ENCODE peak calls at places on chromosome 9, in ten cellular contexts. F is Peyer's patch; U is CD8-positive, alpha-beta memory T cell; E is kidney; R is neural progenitor cell; L is tibial artery; M is HCT116; Z is neuronal stem cell; D is A673; S is CD8-positive, alpha-beta T cell. J is an unnamed sample. For H3K4me1, the result is how much of the 10 kb centered on the place peaks cover.

GRCh38 chr9:36905101-36906066 is 128.7 kb downstream of the PAX5 start:
- DNase-seq in F (no peak), U (no peak), E (no peak), R (peak), L (no peak), M (no peak), Z (no peak), D (no peak), S (no peak), J (no peak)

GRCh38 chr9:95752129-95752731 is 123.3 kb upstream of the ERCC6L2 start:
- DNase-seq in F (no peak), U (no peak), E (no peak), R (peak), L (no peak), M (no peak), Z (no peak), D (no peak), S (no peak), J (no peak)

GRCh38 chr9:132150256-132150655 is 11.6 kb upstream of the NTNG2 start:
- DNase-seq in F (no peak), U (no peak), E (no peak), R (no peak), L (no peak), M (no peak), Z (no peak), D (no peak), S (no peak), J (no peak)

GRCh38 chr9:129828969-129829368 is 5.0 kb upstream of the TOR1A start:
- DNase-seq in F (no peak), U (no peak), E (no peak), R (no peak), L (no peak), M (no peak), Z (no peak), D (no peak), S (no peak), J (no peak)

GRCh38 chr9:94693485-94694191 is 32.9 kb upstream of the AOPEP start:
- DNase-seq in F (no peak), U (no peak), E (no peak), R (no peak), L (no peak), M (no peak), Z (no peak), D (no peak), S (no peak), J (no peak)

GRCh38 chr9:120365386-120365785 is 214.6 kb downstream of the CDK5RAP2 start:
- DNase-seq in F (no peak), U (no peak), E (no peak), R (no peak), L (no peak), M (no peak), Z (no peak), D (no peak), S (no peak), J (no peak)

GRCh38 chr9:93300585-93301081 is 116.7 kb downstream of the WNK2 start:
- DNase-seq in F (peak), U (no peak), E (peak), R (no peak), L (no peak), M (no peak), Z (no peak), D (no peak), S (no peak), J (no peak)

GRCh38 chr9:134558124-134558805 is 83.3 kb upstream of the COL5A1 start:
- DNase-seq in F (peak), U (no peak), E (peak), R (no peak), L (no peak), M (no peak), Z (no peak), D (no peak), S (no peak), J (no peak)

GRCh38 chr9:6605202-6605601 is 40.3 kb downstream of the GLDC start:
- DNase-seq in F (peak), U (no peak), E (no peak), R (no peak), L (no peak), M (no peak), Z (no peak), D (no peak), S (no peak), J (no peak)

GRCh38 chr9:130663258-130664171 is 879 bp upstream of the PRDM12 start:
- DNase-seq in F (no peak), U (no peak), E (no peak), R (peak), L (no peak), M (no peak), Z (no peak), D (no peak), S (no peak), J (no peak)

GRCh38 chr9:6197330-6197729 is 18.3 kb upstream of the IL33 start:
- DNase-seq in F (no peak), U (no peak), E (no peak), R (peak), L (no peak), M (peak), Z (peak), D (peak), S (no peak), J (no peak)

GRCh38 chr9:113903514-113904077 is 27.5 kb downstream of the ZNF618 start:
- DNase-seq in F (no peak), U (no peak), E (no peak), R (no peak), L (no peak), M (no peak), Z (no peak), D (no peak), S (no peak), J (no peak)

DNA sequence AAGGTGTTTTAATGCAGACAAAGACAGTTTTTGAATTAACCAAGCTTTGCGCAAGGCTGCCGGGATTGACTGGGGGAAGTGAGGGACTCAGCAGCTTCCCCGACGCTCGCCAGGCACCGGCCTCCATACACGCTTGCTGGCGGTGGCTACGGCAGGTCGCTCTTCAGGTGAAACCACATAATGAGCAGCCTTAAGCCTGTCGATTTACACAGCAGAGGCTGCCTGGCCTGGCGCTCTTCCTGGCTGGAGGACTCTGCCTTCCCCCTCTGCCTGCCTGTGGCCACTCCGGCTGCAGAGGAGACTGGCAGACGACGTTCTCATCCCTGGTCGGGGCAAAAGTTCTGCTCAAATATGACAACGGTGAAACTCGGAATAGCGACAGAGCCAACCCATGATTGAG is 9.0 kb upstream of the NOTCH1 start:
- DNase-seq in F (no peak), U (no peak), E (no peak), R (no peak), L (no peak), M (no peak), Z (no peak), D (no peak), S (no peak), J (no peak)
- H3K4me1 ChIP-seq in F (under half), U (under half), E (under half), R (under half), L (half or more), M (under half), Z (under half), D (under half), S (under half), J (under half)

GRCh38 chr9:106146886-106147285 is 452.5 kb downstream of the TMEM38B start:
- DNase-seq in F (no peak), U (no peak), E (no peak), R (no peak), L (no peak), M (no peak), Z (no peak), D (no peak), S (no peak), J (no peak)
- H3K4me1 ChIP-seq in F (under half), U (under half), E (under half), R (under half), L (under half), M (under half), Z (under half), D (under half), S (under half), J (under half)

GRCh38 chr9:123335986-123336329 is 20.0 kb upstream of the CRB2 start:
- DNase-seq in F (no peak), U (no peak), E (no peak), R (no peak), L (no peak), M (no peak), Z (no peak), D (no peak), S (no peak), J (no peak)
- H3K4me1 ChIP-seq in F (under half), U (under half), E (under half), R (under half), L (under half), M (under half), Z (under half), D (under half), S (under half), J (under half)

GRCh38 chr9:122221223-122221811 is 7.4 kb downstream of the LHX6 start:
- DNase-seq in F (no peak), U (no peak), E (no peak), R (peak), L (no peak), M (no peak), Z (no peak), D (no peak), S (no peak), J (no peak)
- H3K4me1 ChIP-seq in F (under half), U (under half), E (under half), R (under half), L (under half), M (under half), Z (under half), D (under half), S (under half), J (under half)

GRCh38 chr9:124297915-124298645 is 40.3 kb downstream of the NEK6 start:
- DNase-seq in F (no peak), U (no peak), E (no peak), R (no peak), L (no peak), M (no peak), Z (no peak), D (no peak), S (no peak), J (no peak)

GRCh38 chr9:124296094-124296493 is 38.3 kb downstream of the NEK6 start:
- DNase-seq in F (no peak), U (no peak), E (no peak), R (no peak), L (no peak), M (no peak), Z (no peak), D (no peak), S (no peak), J (no peak)

GRCh38 chr9:124296800-124297552 is 39.2 kb downstream of the NEK6 start:
- DNase-seq in F (no peak), U (no peak), E (no peak), R (no peak), L (no peak), M (no peak), Z (no peak), D (no peak), S (no peak), J (no peak)

GRCh38 chr9:124298646-124299235 is 41.0 kb downstream of the NEK6 start:
- DNase-seq in F (no peak), U (no peak), E (no peak), R (no peak), L (no peak), M (no peak), Z (no peak), D (no peak), S (no peak), J (no peak)

DNA sequence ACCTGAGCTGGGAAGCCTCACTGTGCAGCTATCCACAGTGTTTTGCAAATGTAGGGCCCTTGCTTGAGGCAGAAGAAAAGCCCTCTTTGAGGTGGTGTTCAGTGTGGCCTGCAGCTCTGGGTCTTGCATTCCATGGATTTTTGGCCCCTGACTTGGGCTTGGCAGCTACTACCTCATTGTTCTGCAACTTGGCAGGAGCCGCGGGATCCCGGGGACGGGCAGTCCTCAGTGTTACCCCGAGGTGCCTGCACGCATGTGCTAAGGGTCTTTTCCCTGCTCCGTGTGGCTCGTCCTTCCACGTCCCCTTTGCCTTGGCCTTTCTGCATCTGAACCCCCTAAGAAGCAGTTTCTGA is 39.8 kb downstream of the NEK6 start:
- DNase-seq in F (peak), U (no peak), E (peak), R (peak), L (peak), M (peak), Z (no peak), D (no peak), S (no peak), J (no peak)
- H3K4me1 ChIP-seq in F (under half), U (under half), E (under half), R (under half), L (under half), M (half or more), Z (under half), D (under half), S (under half), J (under half)

GRCh38 chr9:89529243-89530030 is 31.5 kb upstream of the SEMA4D start:
- DNase-seq in F (peak), U (no peak), E (no peak), R (no peak), L (no peak), M (no peak), Z (no peak), D (no peak), S (no peak), J (no peak)

GRCh38 chr9:89531766-89532165 is 33.9 kb upstream of the SEMA4D start:
- DNase-seq in F (no peak), U (no peak), E (no peak), R (no peak), L (no peak), M (no peak), Z (no peak), D (no peak), S (no peak), J (no peak)

GRCh38 chr9:89528540-89528939 is 30.6 kb upstream of the SEMA4D start:
- DNase-seq in F (peak), U (no peak), E (no peak), R (no peak), L (no peak), M (no peak), Z (no peak), D (no peak), S (no peak), J (no peak)

GRCh38 chr9:89532478-89532877 is 34.6 kb upstream of the SEMA4D start:
- DNase-seq in F (no peak), U (no peak), E (no peak), R (no peak), L (no peak), M (no peak), Z (no peak), D (no peak), S (peak), J (no peak)

DNA sequence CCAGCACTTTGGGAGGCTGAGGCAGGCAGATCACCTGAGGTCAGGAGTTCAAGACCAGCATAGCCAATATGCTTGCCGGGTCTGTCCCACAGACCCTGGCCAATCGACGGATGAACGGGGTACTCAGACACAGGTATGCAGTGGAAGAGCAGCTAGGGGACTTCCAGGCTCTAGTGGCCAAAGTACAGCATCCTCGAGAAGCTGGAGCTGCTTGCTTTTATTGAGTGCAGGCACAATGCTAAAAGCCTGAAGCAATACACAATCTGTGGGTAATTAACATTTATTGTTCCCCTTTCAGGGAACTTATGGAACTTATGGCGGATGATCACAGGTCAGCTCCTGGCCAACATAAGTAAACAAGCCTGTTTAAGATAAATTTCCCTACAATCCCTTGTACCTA is 32.8 kb upstream of the SEMA4D start:
- DNase-seq in F (peak), U (no peak), E (no peak), R (no peak), L (no peak), M (no peak), Z (no peak), D (no peak), S (no peak), J (no peak)
- H3K4me1 ChIP-seq in F (under half), U (half or more), E (under half), R (under half), L (under half), M (under half), Z (under half), D (under half), S (half or more), J (half or more)

GRCh38 chr9:99004115-99004514 is 60.4 kb downstream of the COL15A1 start:
- DNase-seq in F (no peak), U (no peak), E (no peak), R (no peak), L (no peak), M (no peak), Z (no peak), D (no peak), S (no peak), J (no peak)

GRCh38 chr9:99008187-99008586 is 64.5 kb downstream of the COL15A1 start:
- DNase-seq in F (no peak), U (no peak), E (no peak), R (no peak), L (no peak), M (no peak), Z (no peak), D (no peak), S (no peak), J (no peak)

GRCh38 chr9:99005651-99006050 is 61.9 kb downstream of the COL15A1 start:
- DNase-seq in F (no peak), U (no peak), E (peak), R (no peak), L (no peak), M (no peak), Z (no peak), D (no peak), S (no peak), J (no peak)

GRCh38 chr9:99004717-99005460 is 61.2 kb downstream of the COL15A1 start:
- DNase-seq in F (no peak), U (no peak), E (peak), R (no peak), L (no peak), M (no peak), Z (no peak), D (no peak), S (no peak), J (no peak)

GRCh38 chr9:99006979-99007378 is 63.3 kb downstream of the COL15A1 start:
- DNase-seq in F (no peak), U (no peak), E (no peak), R (no peak), L (no peak), M (no peak), Z (no peak), D (no peak), S (no peak), J (no peak)
- H3K4me1 ChIP-seq in F (under half), U (under half), E (under half), R (under half), L (under half), M (under half), Z (under half), D (under half), S (under half), J (under half)

GRCh38 chr9:124450241-124450924 is at the start of gene ADGRD2:
- DNase-seq in F (no peak), U (no peak), E (no peak), R (peak), L (no peak), M (no peak), Z (peak), D (peak), S (no peak), J (no peak)
- H3K4me1 ChIP-seq in F (under half), U (under half), E (under half), R (under half), L (under half), M (under half), Z (under half), D (under half), S (under half), J (under half)